ENCODE peak calls at places on chromosomes 16 and 17, in ten cellular contexts. Z, O, T, D, B, V, R, C, X and J are unnamed samples.

GRCh38 chr16:87017388-87018012 is 299.7 kb downstream of the C16orf95 start:
- DNase-seq in Z (no peak), O (no peak), T (no peak), D (peak), B (no peak), V (no peak), R (peak), C (no peak), X (no peak), J (peak)

GRCh38 chr17:58294034-58294433 is 13.3 kb upstream of the MPO start:
- DNase-seq in Z (no peak), O (no peak), T (no peak), D (no peak), B (no peak), V (no peak), R (no peak), C (no peak), X (no peak), J (no peak)

GRCh38 chr17:54426287-54426886 is 474.3 kb upstream of the TOM1L1 start:
- DNase-seq in Z (no peak), O (peak), T (peak), D (no peak), B (peak), V (no peak), R (peak), C (no peak), X (no peak), J (no peak)

GRCh38 chr16:21598676-21599157 is 660 bp upstream of the METTL9 start:
- DNase-seq in Z (peak), O (no peak), T (no peak), D (no peak), B (peak), V (no peak), R (peak), C (no peak), X (peak), J (peak)

GRCh38 chr17:45149037-45149668 is 878 bp downstream of the HEXIM1 start:
- DNase-seq in Z (peak), O (peak), T (peak), D (peak), B (peak), V (no peak), R (peak), C (peak), X (peak), J (peak)

GRCh38 chr16:4613636-4614570 is 785 bp downstream of the UBALD1 start:
- DNase-seq in Z (peak), O (no peak), T (no peak), D (peak), B (peak), V (no peak), R (peak), C (no peak), X (no peak), J (peak)

GRCh38 chr16:22641030-22641671 is 130.5 kb downstream of the NPIPB5 start:
- DNase-seq in Z (peak), O (no peak), T (no peak), D (peak), B (no peak), V (no peak), R (no peak), C (no peak), X (no peak), J (peak)

GRCh38 chr16:57261806-57262205 is 16.7 kb downstream of the ARL2BP start:
- DNase-seq in Z (no peak), O (no peak), T (no peak), D (no peak), B (no peak), V (no peak), R (no peak), C (no peak), X (no peak), J (no peak)

GRCh38 chr17:38415250-38416194 is 12.7 kb upstream of the ARHGAP23 start:
- DNase-seq in Z (peak), O (peak), T (peak), D (peak), B (peak), V (no peak), R (peak), C (peak), X (no peak), J (peak)

GRCh38 chr16:47375423-47375822 is 85.4 kb downstream of the ITFG1 start:
- DNase-seq in Z (no peak), O (no peak), T (no peak), D (no peak), B (no peak), V (no peak), R (no peak), C (no peak), X (no peak), J (no peak)

GRCh38 chr17:50505731-50506130 is 2.5 kb upstream of the MYCBPAP start:
- DNase-seq in Z (no peak), O (no peak), T (no peak), D (no peak), B (no peak), V (no peak), R (no peak), C (no peak), X (no peak), J (no peak)

GRCh38 chr16:4370570-4371480 is 823 bp upstream of the VASN start:
- DNase-seq in Z (no peak), O (no peak), T (no peak), D (peak), B (no peak), V (no peak), R (no peak), C (no peak), X (no peak), J (peak)